ENCODE peak calls at places on chromosomes 16 and 17, in seven cellular contexts. U is breast epithelium; A is upper lobe of right lung; G is spleen; L is left ventricle myocardium inferior; R is CD8-positive, alpha-beta T cell; P is tibial nerve. E is an unnamed sample.

GRCh38 chr16:27444015-27444414 is 42.0 kb downstream of the IL21R start:
- DNase-seq in U (no peak), A (no peak), G (peak), L (no peak), R (no peak), P (no peak), E (no peak)

GRCh38 chr16:67186550-67186950 is 2.8 kb upstream of the MATCAP1 start:
- DNase-seq in U (no peak), A (no peak), G (no peak), L (no peak), R (no peak), P (no peak), E (no peak)

GRCh38 chr16:55475919-55476318 is 3.1 kb upstream of the MMP2 start:
- DNase-seq in U (no peak), A (no peak), G (no peak), L (peak), R (no peak), P (peak), E (no peak)

GRCh38 chr16:17211797-17212196 is 259.0 kb downstream of the XYLT1 start:
- DNase-seq in U (no peak), A (no peak), G (no peak), L (no peak), R (peak), P (no peak), E (no peak)

GRCh38 chr17:79026345-79027273 is 2.6 kb downstream of the C1QTNF1 start:
- DNase-seq in U (peak), A (peak), G (peak), L (peak), R (no peak), P (no peak), E (peak)

GRCh38 chr17:48313096-48313495 is 116.9 kb downstream of the SKAP1 start:
- DNase-seq in U (no peak), A (no peak), G (no peak), L (no peak), R (no peak), P (no peak), E (no peak)

GRCh38 chr17:70259400-70259799 is 90.1 kb downstream of the KCNJ2 start:
- DNase-seq in U (no peak), A (no peak), G (no peak), L (no peak), R (no peak), P (no peak), E (no peak)

GRCh38 chr17:61400058-61400785 is 579 bp downstream of the TBX2 start:
- DNase-seq in U (no peak), A (peak), G (no peak), L (no peak), R (no peak), P (no peak), E (no peak)

GRCh38 chr16:88323041-88323440 is 59.7 kb upstream of the ZNF469 start:
- DNase-seq in U (no peak), A (no peak), G (no peak), L (no peak), R (no peak), P (no peak), E (no peak)

GRCh38 chr17:69539274-69539673 is 124.8 kb downstream of the MAP2K6 start:
- DNase-seq in U (no peak), A (no peak), G (no peak), L (no peak), R (no peak), P (no peak), E (no peak)

GRCh38 chr16:2468142-2468724 is 2.9 kb upstream of the NTN3 start:
- DNase-seq in U (no peak), A (no peak), G (no peak), L (no peak), R (no peak), P (no peak), E (no peak)

GRCh38 chr16:69929480-69929879 is 21.7 kb upstream of the CLEC18A start:
- DNase-seq in U (no peak), A (no peak), G (no peak), L (no peak), R (no peak), P (no peak), E (no peak)

GRCh38 chr17:75344664-75345063 is 55.4 kb upstream of the SLC25A19 start:
- DNase-seq in U (no peak), A (no peak), G (no peak), L (no peak), R (peak), P (no peak), E (no peak)

GRCh38 chr16:1055557-1055924 is 17.0 kb upstream of the SSTR5 start:
- DNase-seq in U (no peak), A (no peak), G (no peak), L (no peak), R (no peak), P (no peak), E (no peak)

GRCh38 chr17:64128787-64129514 is 993 bp downstream of the ERN1 start:
- DNase-seq in U (peak), A (no peak), G (no peak), L (no peak), R (no peak), P (peak), E (peak)

GRCh38 chr16:89565256-89565505 is 4.7 kb downstream of the RPL13 start:
- DNase-seq in U (no peak), A (no peak), G (no peak), L (no peak), R (no peak), P (no peak), E (no peak)

GRCh38 chr17:50889528-50890118 is 23.5 kb upstream of the TOB1 start:
- DNase-seq in U (no peak), A (no peak), G (no peak), L (no peak), R (no peak), P (no peak), E (no peak)

GRCh38 chr16:11797957-11798299 is 870 bp upstream of the ZC3H7A start:
- DNase-seq in U (no peak), A (no peak), G (peak), L (no peak), R (no peak), P (no peak), E (no peak)

GRCh38 chr16:879461-879861 is 78.9 kb upstream of the GNG13 start:
- DNase-seq in U (no peak), A (no peak), G (peak), L (peak), R (no peak), P (no peak), E (no peak)

GRCh38 chr17:29619251-29619650 is 3.5 kb downstream of the CORO6 start:
- DNase-seq in U (no peak), A (peak), G (no peak), L (no peak), R (no peak), P (no peak), E (no peak)

GRCh38 chr16:88456356-88457292 is 3.5 kb downstream of the ZFPM1 start:
- DNase-seq in U (no peak), A (no peak), G (no peak), L (no peak), R (peak), P (no peak), E (no peak)

GRCh38 chr16:89815639-89816348 is 653 bp downstream of the FANCA start:
- DNase-seq in U (no peak), A (no peak), G (no peak), L (no peak), R (no peak), P (no peak), E (no peak)

GRCh38 chr16:55668337-55669281 is 12.8 kb downstream of the SLC6A2 start:
- DNase-seq in U (peak), A (no peak), G (no peak), L (no peak), R (no peak), P (no peak), E (no peak)

GRCh38 chr17:29076722-29077121 is 33.8 kb downstream of the PIPOX start:
- DNase-seq in U (no peak), A (no peak), G (no peak), L (no peak), R (no peak), P (no peak), E (no peak)

GRCh38 chr17:48605991-48606891 is 1.5 kb upstream of the HOXB6 start:
- DNase-seq in U (no peak), A (no peak), G (peak), L (no peak), R (no peak), P (no peak), E (no peak)

GRCh38 chr16:85444879-85445778 is 168.0 kb upstream of the GSE1 start:
- DNase-seq in U (no peak), A (no peak), G (no peak), L (no peak), R (no peak), P (no peak), E (no peak)

GRCh38 chr16:87305505-87306391 is 11.4 kb downstream of the C16orf95 start:
- DNase-seq in U (no peak), A (no peak), G (no peak), L (no peak), R (no peak), P (no peak), E (no peak)

GRCh38 chr16:143456-143855 is 5.0 kb upstream of the NPRL3 start:
- DNase-seq in U (no peak), A (no peak), G (peak), L (no peak), R (no peak), P (no peak), E (no peak)

GRCh38 chr16:76639685-76640289 is 362.6 kb downstream of the CNTNAP4 start:
- DNase-seq in U (no peak), A (no peak), G (no peak), L (no peak), R (no peak), P (no peak), E (no peak)

DNA sequence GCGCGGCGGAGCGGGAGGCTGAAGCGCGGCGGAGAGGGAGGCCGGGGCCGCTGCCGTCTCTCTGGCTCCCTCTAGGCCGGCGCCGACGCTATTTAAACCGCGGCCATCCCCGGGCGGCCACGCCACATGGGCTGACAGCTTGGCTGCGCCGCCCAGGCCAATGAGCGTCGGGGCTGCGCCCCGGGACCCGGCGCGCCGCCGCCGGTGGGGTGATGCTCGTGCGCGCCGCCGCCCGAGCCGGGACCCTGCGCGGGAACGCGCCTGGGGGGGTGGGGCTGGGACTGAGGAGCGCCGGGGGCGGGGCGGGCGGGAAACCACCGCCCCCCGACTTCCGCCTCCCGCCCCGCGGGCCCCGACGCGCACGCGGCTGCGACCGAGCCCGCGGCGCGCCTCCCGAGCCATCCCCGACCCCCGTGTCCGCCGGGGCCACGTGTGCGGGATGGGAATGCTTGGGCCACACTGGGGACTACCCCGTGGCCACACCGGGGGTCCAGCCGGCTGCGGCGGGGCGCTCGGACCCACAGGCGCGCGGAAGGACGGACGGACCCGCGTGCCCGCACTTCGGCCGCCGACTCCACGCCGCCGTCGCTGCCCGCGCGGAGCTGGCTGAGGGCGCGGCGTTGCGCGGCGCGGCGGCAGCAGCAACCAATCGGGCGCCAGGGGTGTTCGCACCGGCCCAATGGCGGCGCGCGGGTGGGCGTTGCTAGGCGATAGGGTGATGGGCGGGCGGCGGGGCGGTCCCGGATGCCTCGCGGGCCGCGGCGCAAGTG is at the start of gene FASN:
- DNase-seq in U (peak), A (peak), G (peak), L (peak), R (peak), P (peak), E (peak)
- TF ChIP-seq CTCF in U (no peak), A (peak), G (peak), L (peak), R (peak), P (peak), E (peak)

GRCh38 chr16:51393381-51394005 is 242.4 kb upstream of the SALL1 start:
- DNase-seq in U (no peak), A (no peak), G (no peak), L (no peak), R (no peak), P (no peak), E (no peak)
- H3K27ac ChIP-seq in U (no peak), A (no peak), G (no peak), L (no peak), R (no peak), P (no peak), E (no peak)

GRCh38 chr16:48946687-48947370 is 334.8 kb downstream of the CBLN1 start:
- DNase-seq in U (no peak), A (no peak), G (no peak), L (no peak), R (no peak), P (no peak), E (peak)

GRCh38 chr16:48948911-48949310 is 332.7 kb downstream of the CBLN1 start:
- DNase-seq in U (no peak), A (no peak), G (no peak), L (no peak), R (no peak), P (no peak), E (no peak)

GRCh38 chr16:48949636-48950035 is 332.0 kb downstream of the CBLN1 start:
- DNase-seq in U (no peak), A (no peak), G (no peak), L (no peak), R (no peak), P (no peak), E (no peak)

GRCh38 chr16:48950184-48950583 is 331.5 kb downstream of the CBLN1 start:
- DNase-seq in U (no peak), A (no peak), G (no peak), L (no peak), R (no peak), P (no peak), E (no peak)

GRCh38 chr16:48947371-48947713 is 334.3 kb downstream of the CBLN1 start:
- DNase-seq in U (no peak), A (no peak), G (no peak), L (no peak), R (no peak), P (no peak), E (no peak)
- TF ChIP-seq CTCF in U (no peak), A (no peak), G (no peak), L (no peak), R (no peak), P (no peak), E (no peak)

GRCh38 chr17:66551839-66552238 is 249.4 kb downstream of the PRKCA start:
- DNase-seq in U (no peak), A (no peak), G (no peak), L (no peak), R (no peak), P (no peak), E (no peak)

GRCh38 chr17:66549312-66549705 is 246.9 kb downstream of the PRKCA start:
- DNase-seq in U (no peak), A (no peak), G (no peak), L (no peak), R (no peak), P (no peak), E (no peak)

GRCh38 chr17:66548659-66549311 is 246.4 kb downstream of the PRKCA start:
- DNase-seq in U (no peak), A (no peak), G (no peak), L (no peak), R (no peak), P (no peak), E (no peak)

GRCh38 chr17:66548158-66548557 is 245.7 kb downstream of the PRKCA start:
- DNase-seq in U (no peak), A (no peak), G (no peak), L (no peak), R (peak), P (no peak), E (no peak)

GRCh38 chr17:66549731-66550207 is 247.4 kb downstream of the PRKCA start:
- DNase-seq in U (no peak), A (no peak), G (no peak), L (no peak), R (no peak), P (no peak), E (no peak)
- H3K27ac ChIP-seq in U (no peak), A (no peak), G (no peak), L (no peak), R (no peak), P (peak), E (no peak)

GRCh38 chr16:57723170-57723569 is 12.4 kb upstream of the KATNB1 start:
- DNase-seq in U (no peak), A (no peak), G (peak), L (no peak), R (no peak), P (no peak), E (no peak)
- TF ChIP-seq CTCF in U (no peak), A (no peak), G (no peak), L (no peak), R (no peak), P (no peak), E (no peak)

DNA sequence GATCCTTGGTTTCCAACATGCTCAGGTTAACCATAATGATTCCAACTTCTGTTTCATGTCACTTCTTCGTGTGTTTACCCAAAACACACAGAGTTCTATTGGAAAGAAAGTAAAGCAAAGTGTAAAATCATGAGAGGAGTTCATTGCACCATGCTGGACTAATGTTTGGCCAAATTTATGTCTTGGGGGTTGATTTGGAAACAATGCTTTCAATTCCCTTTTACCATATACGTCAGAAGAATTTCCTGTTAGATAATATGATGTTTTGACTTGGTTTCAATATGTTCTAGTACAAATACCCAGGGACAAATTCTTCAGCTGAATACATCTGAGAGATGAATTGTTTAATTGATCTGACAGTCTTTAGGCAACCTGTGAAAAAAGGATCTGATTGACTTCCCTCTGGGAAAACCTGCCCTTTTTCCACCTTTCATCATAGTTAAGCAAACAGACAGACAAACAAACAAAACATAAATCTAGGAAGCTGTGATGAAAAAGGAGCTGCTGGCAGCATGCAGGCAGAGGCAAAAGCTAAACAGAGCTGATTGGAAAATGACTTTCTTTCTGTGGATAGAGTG is 26.0 kb upstream of the MPHOSPH6 start:
- DNase-seq in U (no peak), A (no peak), G (no peak), L (no peak), R (no peak), P (no peak), E (no peak)
- H3K27ac ChIP-seq in U (peak), A (peak), G (peak), L (no peak), R (no peak), P (no peak), E (no peak)

GRCh38 chr16:74718741-74719610 is 18.3 kb upstream of the MLKL start:
- DNase-seq in U (no peak), A (no peak), G (peak), L (no peak), R (no peak), P (no peak), E (no peak)
- TF ChIP-seq CTCF in U (no peak), A (no peak), G (no peak), L (no peak), R (no peak), P (no peak), E (no peak)

GRCh38 chr16:23519282-23519681 is 9.0 kb upstream of the GGA2 start:
- DNase-seq in U (no peak), A (no peak), G (no peak), L (no peak), R (no peak), P (no peak), E (no peak)

GRCh38 chr16:23521965-23522364 is 11.7 kb upstream of the GGA2 start:
- DNase-seq in U (no peak), A (no peak), G (no peak), L (no peak), R (no peak), P (no peak), E (no peak)

GRCh38 chr16:23523321-23523720 is 13.0 kb upstream of the GGA2 start:
- DNase-seq in U (no peak), A (no peak), G (peak), L (no peak), R (no peak), P (no peak), E (no peak)

GRCh38 chr16:23520500-23520899 is 10.2 kb upstream of the GGA2 start:
- DNase-seq in U (no peak), A (no peak), G (no peak), L (no peak), R (no peak), P (no peak), E (no peak)

DNA sequence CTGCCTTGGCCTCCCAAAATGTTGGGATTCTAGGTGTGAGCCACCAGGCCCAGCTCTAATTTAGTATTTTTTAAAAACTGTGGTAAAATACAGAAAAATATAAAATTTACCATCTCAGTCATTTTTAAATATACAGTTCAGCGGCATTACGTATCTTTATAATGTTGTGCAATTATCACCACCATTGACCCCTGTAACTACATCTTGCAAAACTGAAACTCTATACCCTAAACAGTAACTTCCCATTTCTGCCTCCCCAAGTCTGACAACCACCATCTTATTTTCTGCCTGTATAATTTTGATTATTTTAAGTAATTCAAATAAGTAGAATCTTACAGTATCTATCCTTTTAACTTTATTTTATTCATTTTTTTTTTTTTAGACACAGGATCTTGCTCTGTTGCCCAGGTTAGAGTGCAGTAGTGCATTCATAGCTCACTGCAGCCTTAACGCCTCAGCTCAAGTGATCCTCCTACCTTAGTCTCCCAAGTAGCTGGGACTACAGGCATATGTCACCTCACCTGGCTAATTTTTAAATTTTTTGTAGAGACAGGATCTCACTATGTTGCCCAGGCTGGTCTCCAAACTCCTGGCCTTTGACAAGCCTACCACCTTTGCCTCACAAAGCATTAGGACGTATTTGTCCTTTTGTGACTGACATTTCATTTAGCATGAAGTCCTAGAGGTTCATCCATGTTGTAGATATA is 10.9 kb upstream of the GGA2 start:
- DNase-seq in U (no peak), A (no peak), G (no peak), L (no peak), R (no peak), P (no peak), E (no peak)
- H3K27ac ChIP-seq in U (no peak), A (peak), G (peak), L (no peak), R (no peak), P (no peak), E (no peak)

GRCh38 chr17:80477647-80478478 is 1.5 kb upstream of the NPTX1 start:
- DNase-seq in U (no peak), A (no peak), G (no peak), L (no peak), R (peak), P (no peak), E (peak)
- TF ChIP-seq CTCF in U (no peak), A (peak), G (no peak), L (peak), R (no peak), P (peak), E (peak)

GRCh38 chr16:23048164-23048563 is 101.1 kb downstream of the USP31 start:
- DNase-seq in U (no peak), A (no peak), G (no peak), L (no peak), R (no peak), P (no peak), E (no peak)
- H3K27ac ChIP-seq in U (no peak), A (no peak), G (no peak), L (no peak), R (no peak), P (no peak), E (no peak)

E was measured in heart right ventricle.